ENCODE peak calls at places on chromosomes 16 and 17, in four cellular contexts. K is left ventricle myocardium inferior, U is adrenal gland, F is tibial artery. V is an unnamed sample.

GRCh38 chr16:68229431-68230175 is 6.3 kb downstream of the ESRP2 start:
- DNase-seq in U (no peak), K (no peak), F (no peak), V (peak; percentile 36)

GRCh38 chr17:82440991-82441627 is 9.4 kb downstream of the CYBC1 start:
- DNase-seq in F (no peak), U (no peak), K (no peak), V (no peak)

GRCh38 chr16:20637247-20637646 is 60.2 kb downstream of the ACSM1 start:
- DNase-seq in K (no peak), F (no peak), U (no peak), V (no peak)

GRCh38 chr16:17887963-17888362 is 417.2 kb upstream of the XYLT1 start:
- DNase-seq in K (no peak), U (peak; percentile 17), F (no peak), V (no peak)

GRCh38 chr16:4317471-4318170 is 1.8 kb downstream of the GLIS2 start:
- DNase-seq in F (no peak), U (peak; percentile 70), K (no peak), V (peak; percentile 70)

GRCh38 chr16:68283346-68283745 is 19.0 kb downstream of the SLC7A6 start:
- DNase-seq in U (no peak), F (no peak), K (no peak), V (no peak)

GRCh38 chr16:48617711-48618148 is 7.8 kb upstream of the N4BP1 start:
- DNase-seq in K (peak; percentile 65), U (peak; percentile 60), F (no peak), V (no peak)

GRCh38 chr16:3988824-3989223 is 108.3 kb upstream of the CREBBP start:
- DNase-seq in K (no peak), F (no peak), U (no peak), V (no peak)

GRCh38 chr17:5879424-5879823 is 190.8 kb upstream of the WSCD1 start:
- DNase-seq in U (no peak), F (no peak), K (no peak), V (no peak)

GRCh38 chr17:50626037-50626574 is 8.6 kb upstream of the ABCC3 start:
- DNase-seq in U (peak; percentile 89), K (peak; percentile 74), F (peak; percentile 65), V (peak; percentile 83)

GRCh38 chr17:30347488-30347887 is 13.6 kb upstream of the TMIGD1 start:
- DNase-seq in K (no peak), U (no peak), F (no peak), V (no peak)

GRCh38 chr16:8677481-8677880 is 3.1 kb downstream of the ABAT start:
- DNase-seq in F (no peak), U (no peak), K (no peak), V (no peak)

GRCh38 chr17:80836971-80837481 is 154.6 kb upstream of the CHMP6 start:
- DNase-seq in U (no peak), K (no peak), F (no peak), V (no peak)

GRCh38 chr16:23969468-23970297 is 133.9 kb downstream of the PRKCB start:
- DNase-seq in K (no peak), F (no peak), U (no peak), V (no peak)

GRCh38 chr16:54928016-54928356 is 2.7 kb upstream of the IRX5 start:
- DNase-seq in K (no peak), F (no peak), U (no peak), V (no peak)

GRCh38 chr16:51166116-51166515 is 15.0 kb upstream of the SALL1 start:
- DNase-seq in U (no peak), F (no peak), K (no peak), V (no peak)

GRCh38 chr16:67108931-67109406 is 772 bp upstream of the PHAF1 start:
- DNase-seq in K (no peak), U (no peak), F (no peak), V (no peak)

GRCh38 chr16:12267491-12267890 is 291.0 kb downstream of the SNX29 start:
- DNase-seq in F (no peak), K (no peak), U (no peak), V (no peak)

GRCh38 chr17:63387941-63388340 is 58.2 kb downstream of the CYB561 start:
- DNase-seq in K (no peak), F (no peak), U (no peak), V (no peak)

GRCh38 chr17:35801583-35802224 is 6.3 kb upstream of the MMP28 start:
- DNase-seq in F (peak; percentile 73), U (peak; percentile 76), K (peak; percentile 82), V (peak; percentile 88)

GRCh38 chr17:30970757-30971567 is at the start of gene RNF135:
- DNase-seq in F (peak; percentile 91), U (peak; percentile 81), K (peak; percentile 86), V (peak; percentile 82)

GRCh38 chr17:78343099-78343432 is 16.8 kb downstream of the SOCS3 start:
- DNase-seq in K (peak; percentile 80), F (peak; percentile 82), U (peak; percentile 78), V (peak; percentile 81)

GRCh38 chr16:82138478-82139285 is 31.3 kb downstream of the MPHOSPH6 start:
- DNase-seq in K (no peak), F (no peak), U (no peak), V (no peak)

GRCh38 chr17:32795339-32795979 is 81.5 kb downstream of the MYO1D start:
- DNase-seq in K (no peak), F (no peak), U (no peak), V (no peak)

DNA sequence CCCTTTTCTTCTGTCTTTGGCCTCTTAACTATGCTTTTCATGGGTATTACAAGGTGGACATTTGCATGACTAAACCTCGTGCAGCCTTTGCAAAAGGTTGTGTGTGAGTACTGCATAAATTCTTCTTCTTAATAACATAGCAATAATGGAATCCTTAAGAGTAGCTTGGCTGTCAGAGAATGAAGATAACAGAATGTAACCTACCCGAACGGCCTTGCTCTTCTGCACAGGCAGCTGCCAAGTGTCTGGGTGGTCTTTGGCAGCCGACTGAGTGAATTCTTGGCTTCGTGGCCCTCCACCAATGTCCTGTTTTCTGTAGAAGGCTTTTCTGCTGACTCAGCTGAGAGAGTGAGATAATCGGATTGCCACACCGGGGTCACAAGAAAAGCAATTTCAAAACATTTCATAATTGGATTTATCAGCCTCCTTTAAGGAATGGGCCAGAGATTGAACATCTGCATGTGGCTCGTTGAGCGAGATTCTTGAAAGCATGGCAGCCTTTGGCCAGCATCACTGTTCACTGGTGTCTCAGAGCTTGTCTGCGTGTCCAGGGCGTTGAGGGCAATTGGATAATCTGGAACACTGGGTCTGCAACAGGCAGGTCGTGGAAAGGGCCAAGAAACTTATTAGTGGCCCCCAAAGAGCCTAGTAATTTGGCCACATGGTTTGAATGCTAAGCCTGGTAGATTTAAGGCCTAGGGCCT is 13.5 kb downstream of the IRF8 start:
- DNase-seq in K (no peak), U (peak; percentile 66), F (peak; percentile 59), V (peak; percentile 65)
- H3K4me1 ChIP-seq in K (peaks cover 15% of the 10 kb centered on the region), U (peaks cover 7% of the 10 kb centered on the region), F (no peaks in the 10 kb centered on the region), V (no peaks in the 10 kb centered on the region)

DNA sequence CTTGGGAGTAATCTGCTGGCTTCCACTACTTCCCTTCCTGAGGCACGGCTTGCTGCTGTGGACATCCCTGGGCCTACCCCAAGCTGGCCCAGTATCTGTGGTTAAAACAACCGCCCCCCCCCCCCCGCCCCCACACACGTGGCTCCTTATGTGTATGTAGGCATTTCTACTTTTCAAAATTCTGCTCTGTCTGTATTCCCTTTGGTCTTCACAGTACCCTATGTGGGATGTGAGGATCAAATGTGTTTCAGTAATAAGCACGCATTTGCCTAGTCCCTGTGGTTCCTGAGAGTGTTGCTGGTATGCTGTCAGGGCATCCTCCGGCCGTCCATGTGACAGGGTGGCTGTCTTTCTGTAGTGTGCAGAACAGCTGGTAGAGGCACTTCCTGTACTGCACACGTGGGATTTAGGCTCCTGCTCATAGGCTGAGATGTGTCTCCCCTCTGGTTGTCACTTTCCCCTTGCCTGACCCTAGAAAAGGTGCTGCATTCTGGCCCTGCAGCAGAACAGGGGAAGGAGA is 2.2 kb downstream of the NT5M start:
- DNase-seq in U (no peak), F (no peak), K (no peak), V (no peak)
- H3K4me3 ChIP-seq in U (no peak overlapping the region), F (no peak overlapping the region), K (no peak overlapping the region), V (no peak overlapping the region)

GRCh38 chr17:12842936-12843335 is 53.6 kb downstream of the ARHGAP44 start:
- DNase-seq in K (no peak), U (no peak), F (no peak), V (no peak)
- H3K4me1 ChIP-seq in K (no peaks in the 10 kb centered on the region), U (no peaks in the 10 kb centered on the region), F (no peaks in the 10 kb centered on the region), V (no peaks in the 10 kb centered on the region)

DNA sequence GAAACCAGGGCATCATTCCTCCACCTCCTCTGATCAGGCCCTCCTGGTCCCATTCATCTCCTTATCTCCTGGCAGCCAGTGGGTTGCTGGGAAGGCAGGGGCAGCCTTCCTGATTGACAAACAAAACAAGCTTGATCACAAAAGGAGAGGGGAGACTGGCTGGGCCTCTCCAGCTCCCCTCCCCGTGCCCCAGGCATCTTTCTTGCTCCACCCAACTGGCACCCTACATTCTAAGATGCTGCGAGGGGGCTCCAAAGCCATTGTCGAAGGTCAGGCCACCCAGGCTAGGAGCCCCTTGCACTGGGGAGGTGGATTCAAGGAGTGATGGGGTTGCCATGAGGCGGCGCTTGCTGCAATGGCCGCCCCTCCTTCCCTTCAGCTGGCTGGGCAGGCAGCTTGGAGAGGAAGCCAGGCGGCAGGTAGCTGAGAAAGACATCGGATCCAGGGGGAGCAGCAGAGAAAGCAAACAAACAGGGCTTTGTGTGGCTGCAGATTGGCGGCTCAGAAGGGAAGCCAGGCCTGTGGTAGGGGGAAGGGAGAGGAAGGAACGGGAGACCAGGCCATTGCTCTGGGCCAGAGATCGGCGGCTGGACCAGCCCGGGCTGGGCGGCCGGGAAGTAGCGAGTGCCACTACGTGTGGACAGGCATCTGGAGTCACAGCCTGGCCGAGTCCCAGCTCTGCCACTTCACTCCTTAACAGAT is 12.1 kb downstream of the RAI1 start:
- DNase-seq in F (peak; percentile 54), K (peak; percentile 70), U (peak; percentile 71), V (peak; percentile 46)
- H3K4me3 ChIP-seq in F (peak overlapping the region; percentile 71), K (peak overlapping the region; percentile 73), U (no peak overlapping the region), V (no peak overlapping the region)

GRCh38 chr17:77145209-77145608 is 4.4 kb downstream of the SEC14L1 start:
- DNase-seq in K (no peak), U (no peak), F (no peak), V (no peak)

GRCh38 chr17:77145635-77146632 is 5.2 kb downstream of the SEC14L1 start:
- DNase-seq in K (peak; percentile 60), F (peak; percentile 76), U (peak; percentile 95), V (no peak)

GRCh38 chr17:77142689-77143088 is 1.9 kb downstream of the SEC14L1 start:
- DNase-seq in F (no peak), K (no peak), U (no peak), V (no peak)

GRCh38 chr17:77143306-77143705 is 2.5 kb downstream of the SEC14L1 start:
- DNase-seq in F (no peak), U (no peak), K (no peak), V (no peak)

DNA sequence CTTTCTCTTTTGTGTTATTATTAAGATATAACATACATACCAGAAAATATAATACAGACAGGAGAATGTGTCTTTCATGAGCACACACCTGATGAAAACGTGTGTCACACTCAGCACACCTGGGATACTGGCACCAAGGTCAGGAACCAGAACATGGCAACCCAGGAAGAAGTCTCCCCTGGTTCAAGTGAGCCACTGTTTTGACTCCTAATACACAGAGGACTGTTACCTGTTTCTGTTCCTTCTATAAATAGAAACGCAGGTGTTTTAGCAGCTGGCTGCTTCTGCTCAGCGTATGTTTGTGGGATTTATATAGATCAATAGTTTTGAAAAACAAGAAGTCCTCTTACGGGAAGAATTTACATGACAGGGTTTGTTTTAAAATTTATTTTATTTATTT is 3.5 kb downstream of the SEC14L1 start:
- DNase-seq in F (no peak), U (no peak), K (no peak), V (no peak)
- H3K4me1 ChIP-seq in F (no peaks in the 10 kb centered on the region), U (peaks cover 74% of the 10 kb centered on the region), K (peaks cover 82% of the 10 kb centered on the region), V (no peaks in the 10 kb centered on the region)

V was measured in uterus.